ENCODE peak calls at places on chromosomes 11 and 22, in seven cellular contexts. L, S, V, H, X, F and O are unnamed samples.

GRCh38 chr11:33315822-33316221 is 58.6 kb downstream of the HIPK3 start:
- DNase-seq in F (no peak), X (no peak), L (peak), H (no peak), S (no peak), V (no peak), O (no peak)

GRCh38 chr22:19111140-19111539 is 11.1 kb downstream of the DGCR2 start:
- DNase-seq in F (no peak), S (no peak), H (no peak), L (no peak), V (no peak), X (no peak), O (no peak)

GRCh38 chr11:111438168-111438567 is 59.1 kb upstream of the POU2AF1 start:
- DNase-seq in V (no peak), S (no peak), X (no peak), F (no peak), H (no peak), L (no peak), O (no peak)

GRCh38 chr22:46036558-46037408 is 59.8 kb upstream of the WNT7B start:
- DNase-seq in H (no peak), S (no peak), L (no peak), V (no peak), X (no peak), F (no peak), O (peak)

GRCh38 chr11:118911880-118912741 is 13.6 kb downstream of the BCL9L start:
- DNase-seq in X (peak), L (peak), V (peak), F (no peak), S (peak), H (peak), O (peak)

GRCh38 chr11:5380740-5381342 is 2.8 kb upstream of the OR51M1 start:
- DNase-seq in V (no peak), H (peak), F (peak), X (peak), S (peak), L (peak), O (no peak)

GRCh38 chr22:17606472-17606871 is 22.1 kb downstream of the ATP6V1E1 start:
- DNase-seq in V (no peak), L (peak), S (peak), F (no peak), X (peak), H (no peak), O (no peak)

GRCh38 chr11:120344302-120345004 is 8.2 kb downstream of the ARHGEF12 start:
- DNase-seq in S (peak), X (no peak), F (peak), H (peak), L (no peak), V (no peak), O (no peak)

GRCh38 chr11:72141066-72141465 is 5.5 kb downstream of the FOLR3 start:
- DNase-seq in L (peak), S (peak), V (no peak), F (peak), X (peak), H (peak), O (no peak)

GRCh38 chr22:29700949-29701927 is 18.6 kb upstream of the CABP7 start:
- DNase-seq in H (no peak), S (no peak), V (no peak), L (no peak), X (no peak), F (no peak), O (no peak)

GRCh38 chr11:111387318-111387863 is 8.3 kb upstream of the POU2AF1 start:
- DNase-seq in L (no peak), H (no peak), X (no peak), V (peak), S (no peak), F (no peak), O (no peak)

GRCh38 chr11:124899376-124900145 is 1.9 kb upstream of the ROBO4 start:
- DNase-seq in V (no peak), L (no peak), X (no peak), H (no peak), F (no peak), S (no peak), O (no peak)

GRCh38 chr22:35467788-35468187 is 67.8 kb downstream of the MCM5 start:
- DNase-seq in L (peak), V (peak), S (peak), F (no peak), X (peak), H (no peak), O (no peak)

GRCh38 chr11:133964946-133965632 is 8.3 kb upstream of the IGSF9B start:
- DNase-seq in F (no peak), V (no peak), H (peak), L (peak), S (peak), X (peak), O (no peak)